ENCODE peak calls at places on chromosomes 7 and 10, in nine cellular contexts. One of them, this sample, is unnamed.
A peak's percentile ranks its signal among the peaks of the same experiment; 100 is the strongest.

GRCh38 chr10:22615819-22616499 is 98.4 kb downstream of the PIP4K2A start:
- DNase-seq in HAP-1: no peak
- DNase-seq in GM12878: peak; percentile 35
- DNase-seq in cardiac fibroblast: peak; percentile 61
- DNase-seq in heart right ventricle: peak; percentile 38
- DNase-seq in OCI-LY7: peak; percentile 80
- DNase-seq in ovary: no peak
- DNase-seq in SK-N-MC: no peak
- DNase-seq in iPS DF 6.9: no peak
- DNase-seq in this sample: no peak

GRCh38 chr10:36994886-36995285 is 130.5 kb upstream of the ANKRD30A start:
- DNase-seq in iPS DF 6.9: no peak
- DNase-seq in cardiac fibroblast: no peak
- DNase-seq in heart right ventricle: no peak
- DNase-seq in SK-N-MC: no peak
- DNase-seq in HAP-1: no peak
- DNase-seq in OCI-LY7: no peak
- DNase-seq in ovary: no peak
- DNase-seq in GM12878: no peak
- DNase-seq in this sample: no peak

GRCh38 chr7:77553123-77553522 is 16.0 kb downstream of the PTPN12 start:
- DNase-seq in HAP-1: no peak
- DNase-seq in cardiac fibroblast: no peak
- DNase-seq in SK-N-MC: no peak
- DNase-seq in OCI-LY7: no peak
- DNase-seq in ovary: no peak
- DNase-seq in iPS DF 6.9: no peak
- DNase-seq in heart right ventricle: no peak
- DNase-seq in GM12878: no peak
- DNase-seq in this sample: no peak

GRCh38 chr10:100508691-100509150 is 10.9 kb downstream of the SEC31B start:
- DNase-seq in GM12878: no peak
- DNase-seq in ovary: no peak
- DNase-seq in iPS DF 6.9: peak; percentile 61
- DNase-seq in SK-N-MC: no peak
- DNase-seq in heart right ventricle: no peak
- DNase-seq in HAP-1: peak; percentile 64
- DNase-seq in OCI-LY7: peak; percentile 70
- DNase-seq in cardiac fibroblast: peak; percentile 67
- DNase-seq in this sample: peak; percentile 80

GRCh38 chr10:34908472-34908871 is 93.4 kb upstream of the PARD3 start:
- DNase-seq in SK-N-MC: peak; percentile 59
- DNase-seq in ovary: no peak
- DNase-seq in GM12878: no peak
- DNase-seq in heart right ventricle: no peak
- DNase-seq in HAP-1: no peak
- DNase-seq in iPS DF 6.9: no peak
- DNase-seq in cardiac fibroblast: peak; percentile 47
- DNase-seq in OCI-LY7: no peak
- DNase-seq in this sample: no peak

GRCh38 chr10:99364125-99364524 is 35.0 kb downstream of the CNNM1 start:
- DNase-seq in ovary: no peak
- DNase-seq in OCI-LY7: no peak
- DNase-seq in GM12878: no peak
- DNase-seq in heart right ventricle: no peak
- DNase-seq in HAP-1: no peak
- DNase-seq in SK-N-MC: no peak
- DNase-seq in cardiac fibroblast: peak; percentile 15
- DNase-seq in iPS DF 6.9: no peak
- DNase-seq in this sample: no peak

GRCh38 chr7:100680589-100681271 is 7.2 kb downstream of the GNB2 start:
- DNase-seq in ovary: no peak
- DNase-seq in HAP-1: no peak
- DNase-seq in cardiac fibroblast: no peak
- DNase-seq in GM12878: no peak
- DNase-seq in heart right ventricle: no peak
- DNase-seq in OCI-LY7: no peak
- DNase-seq in iPS DF 6.9: no peak
- DNase-seq in SK-N-MC: no peak
- DNase-seq in this sample: no peak

GRCh38 chr10:86648706-86649426 is 5.5 kb upstream of the OPN4 start:
- DNase-seq in iPS DF 6.9: no peak
- DNase-seq in heart right ventricle: no peak
- DNase-seq in ovary: no peak
- DNase-seq in GM12878: no peak
- DNase-seq in SK-N-MC: no peak
- DNase-seq in OCI-LY7: no peak
- DNase-seq in cardiac fibroblast: peak; percentile 92
- DNase-seq in HAP-1: no peak
- DNase-seq in this sample: no peak

GRCh38 chr7:92647652-92648051 is 57.5 kb upstream of the FAM133B start:
- DNase-seq in heart right ventricle: no peak
- DNase-seq in SK-N-MC: no peak
- DNase-seq in GM12878: no peak
- DNase-seq in OCI-LY7: no peak
- DNase-seq in iPS DF 6.9: no peak
- DNase-seq in HAP-1: no peak
- DNase-seq in ovary: no peak
- DNase-seq in cardiac fibroblast: no peak
- DNase-seq in this sample: no peak

GRCh38 chr7:53015463-53015862 is 20.0 kb upstream of the POM121L12 start:
- DNase-seq in SK-N-MC: no peak
- DNase-seq in HAP-1: no peak
- DNase-seq in ovary: no peak
- DNase-seq in cardiac fibroblast: no peak
- DNase-seq in OCI-LY7: no peak
- DNase-seq in heart right ventricle: no peak
- DNase-seq in GM12878: no peak
- DNase-seq in iPS DF 6.9: no peak
- DNase-seq in this sample: no peak

GRCh38 chr7:141652691-141653090 is 49.3 kb downstream of the DENND11 start:
- DNase-seq in iPS DF 6.9: no peak
- DNase-seq in OCI-LY7: no peak
- DNase-seq in cardiac fibroblast: no peak
- DNase-seq in ovary: no peak
- DNase-seq in SK-N-MC: no peak
- DNase-seq in GM12878: no peak
- DNase-seq in heart right ventricle: no peak
- DNase-seq in HAP-1: no peak
- DNase-seq in this sample: no peak

GRCh38 chr7:77427996-77428603 is 12.0 kb upstream of the GSAP start:
- DNase-seq in iPS DF 6.9: no peak
- DNase-seq in ovary: no peak
- DNase-seq in HAP-1: no peak
- DNase-seq in SK-N-MC: no peak
- DNase-seq in cardiac fibroblast: peak; percentile 51
- DNase-seq in GM12878: no peak
- DNase-seq in OCI-LY7: no peak
- DNase-seq in heart right ventricle: no peak
- DNase-seq in this sample: peak; percentile 64

GRCh38 chr7:29288534-29289091 is 94.0 kb downstream of the CHN2 start:
- DNase-seq in iPS DF 6.9: no peak
- DNase-seq in OCI-LY7: no peak
- DNase-seq in GM12878: no peak
- DNase-seq in SK-N-MC: no peak
- DNase-seq in HAP-1: peak; percentile 16
- DNase-seq in ovary: no peak
- DNase-seq in cardiac fibroblast: no peak
- DNase-seq in heart right ventricle: no peak
- DNase-seq in this sample: no peak

GRCh38 chr7:100124301-100125229 is 2.2 kb upstream of the MBLAC1 start:
- DNase-seq in iPS DF 6.9: no peak
- DNase-seq in SK-N-MC: no peak
- DNase-seq in ovary: no peak
- DNase-seq in cardiac fibroblast: no peak
- DNase-seq in HAP-1: no peak
- DNase-seq in heart right ventricle: no peak
- DNase-seq in OCI-LY7: no peak
- DNase-seq in GM12878: no peak
- DNase-seq in this sample: no peak

GRCh38 chr10:95480901-95481491 is 80.2 kb downstream of the SORBS1 start:
- DNase-seq in OCI-LY7: no peak
- DNase-seq in cardiac fibroblast: no peak
- DNase-seq in SK-N-MC: no peak
- DNase-seq in GM12878: no peak
- DNase-seq in heart right ventricle: no peak
- DNase-seq in HAP-1: no peak
- DNase-seq in ovary: no peak
- DNase-seq in iPS DF 6.9: no peak
- DNase-seq in this sample: peak; percentile 76

GRCh38 chr7:93040355-93040754 is 77.4 kb downstream of the SAMD9 start:
- DNase-seq in OCI-LY7: no peak
- DNase-seq in iPS DF 6.9: no peak
- DNase-seq in cardiac fibroblast: no peak
- DNase-seq in SK-N-MC: no peak
- DNase-seq in heart right ventricle: peak; percentile 44
- DNase-seq in GM12878: no peak
- DNase-seq in ovary: no peak
- DNase-seq in HAP-1: no peak
- DNase-seq in this sample: no peak

DNA sequence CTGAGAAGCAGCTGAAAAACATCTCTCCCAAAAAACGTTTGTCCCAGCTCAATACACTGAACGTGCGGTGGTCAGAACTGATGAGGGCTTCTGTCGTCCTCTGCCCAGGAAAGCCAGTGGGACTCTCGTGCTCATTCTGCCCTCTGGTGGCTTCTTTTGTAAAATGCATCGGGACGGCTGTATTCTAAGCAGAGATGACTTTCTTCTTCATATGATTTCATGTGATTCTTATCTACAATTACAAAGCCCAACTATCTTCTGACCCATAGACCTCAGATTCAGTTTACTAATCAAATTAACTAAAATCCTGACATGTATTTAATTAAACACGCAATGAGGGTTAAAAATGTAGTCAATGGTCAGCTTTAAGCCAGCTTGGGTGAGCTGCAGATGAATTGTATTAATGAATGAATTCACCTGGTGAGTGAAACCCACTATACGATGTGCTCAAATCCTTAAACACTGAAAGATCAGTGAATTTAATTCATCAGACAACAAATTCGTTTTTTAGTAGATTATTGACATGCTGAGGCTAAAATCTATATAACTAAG is 117.6 kb upstream of the FAM204A start:
- DNase-seq in heart right ventricle: peak; percentile 26
- DNase-seq in cardiac fibroblast: peak; percentile 62
- DNase-seq in iPS DF 6.9: peak; percentile 54
- DNase-seq in ovary: peak; percentile 56
- DNase-seq in GM12878: no peak
- DNase-seq in HAP-1: peak; percentile 61
- DNase-seq in SK-N-MC: no peak
- DNase-seq in OCI-LY7: peak; percentile 62
- DNase-seq in this sample: peak; percentile 80
- H3K4me3 ChIP-seq in heart right ventricle: no peak overlapping the region
- H3K4me3 ChIP-seq in cardiac fibroblast: no peak overlapping the region
- H3K4me3 ChIP-seq in iPS DF 6.9: no peak overlapping the region
- H3K4me3 ChIP-seq in ovary: no peak overlapping the region
- H3K4me3 ChIP-seq in GM12878: no peak overlapping the region
- H3K4me3 ChIP-seq in HAP-1: no peak overlapping the region
- H3K4me3 ChIP-seq in SK-N-MC: no peak overlapping the region
- H3K4me3 ChIP-seq in OCI-LY7: no peak overlapping the region
- H3K4me3 ChIP-seq in this sample: no peak overlapping the region

GRCh38 chr7:78769551-78770101 is 683.8 kb downstream of the MAGI2 start:
- DNase-seq in ovary: no peak
- DNase-seq in HAP-1: no peak
- DNase-seq in heart right ventricle: no peak
- DNase-seq in OCI-LY7: peak; percentile 5
- DNase-seq in SK-N-MC: no peak
- DNase-seq in iPS DF 6.9: no peak
- DNase-seq in GM12878: peak; percentile 24
- DNase-seq in cardiac fibroblast: no peak
- DNase-seq in this sample: peak; percentile 29

GRCh38 chr7:78764571-78764970 is 688.9 kb downstream of the MAGI2 start:
- DNase-seq in GM12878: no peak
- DNase-seq in heart right ventricle: no peak
- DNase-seq in SK-N-MC: no peak
- DNase-seq in cardiac fibroblast: no peak
- DNase-seq in ovary: no peak
- DNase-seq in OCI-LY7: no peak
- DNase-seq in HAP-1: no peak
- DNase-seq in iPS DF 6.9: no peak
- DNase-seq in this sample: no peak

GRCh38 chr7:78770422-78771410 is 682.8 kb downstream of the MAGI2 start:
- DNase-seq in ovary: peak; percentile 13
- DNase-seq in heart right ventricle: no peak
- DNase-seq in SK-N-MC: no peak
- DNase-seq in GM12878: no peak
- DNase-seq in iPS DF 6.9: peak; percentile 35
- DNase-seq in OCI-LY7: no peak
- DNase-seq in HAP-1: peak; percentile 55
- DNase-seq in cardiac fibroblast: no peak
- DNase-seq in this sample: peak; percentile 93

GRCh38 chr7:78765985-78766729 is 687.3 kb downstream of the MAGI2 start:
- DNase-seq in OCI-LY7: no peak
- DNase-seq in iPS DF 6.9: no peak
- DNase-seq in cardiac fibroblast: no peak
- DNase-seq in ovary: no peak
- DNase-seq in HAP-1: no peak
- DNase-seq in heart right ventricle: no peak
- DNase-seq in GM12878: no peak
- DNase-seq in SK-N-MC: no peak
- DNase-seq in this sample: no peak

GRCh38 chr7:78768859-78769258 is 684.6 kb downstream of the MAGI2 start:
- DNase-seq in OCI-LY7: no peak
- DNase-seq in cardiac fibroblast: no peak
- DNase-seq in SK-N-MC: no peak
- DNase-seq in heart right ventricle: no peak
- DNase-seq in iPS DF 6.9: no peak
- DNase-seq in ovary: no peak
- DNase-seq in HAP-1: no peak
- DNase-seq in GM12878: no peak
- DNase-seq in this sample: peak; percentile 46
- H3K4me3 ChIP-seq in OCI-LY7: no peak overlapping the region
- H3K4me3 ChIP-seq in cardiac fibroblast: no peak overlapping the region
- H3K4me3 ChIP-seq in SK-N-MC: no peak overlapping the region
- H3K4me3 ChIP-seq in heart right ventricle: peak overlapping the region; percentile 7
- H3K4me3 ChIP-seq in iPS DF 6.9: peak overlapping the region; percentile 71
- H3K4me3 ChIP-seq in ovary: no peak overlapping the region
- H3K4me3 ChIP-seq in HAP-1: no peak overlapping the region
- H3K4me3 ChIP-seq in GM12878: no peak overlapping the region
- H3K4me3 ChIP-seq in this sample: no peak overlapping the region

GRCh38 chr10:44383749-44384600 is 922 bp downstream of the CXCL12 start:
- DNase-seq in GM12878: no peak
- DNase-seq in heart right ventricle: peak; percentile 54
- DNase-seq in OCI-LY7: no peak
- DNase-seq in cardiac fibroblast: peak; percentile 55
- DNase-seq in HAP-1: no peak
- DNase-seq in iPS DF 6.9: no peak
- DNase-seq in ovary: peak; percentile 53
- DNase-seq in SK-N-MC: no peak
- DNase-seq in this sample: peak; percentile 44
- H3K4me3 ChIP-seq in GM12878: no peak overlapping the region
- H3K4me3 ChIP-seq in heart right ventricle: peak overlapping the region; percentile 65
- H3K4me3 ChIP-seq in OCI-LY7: no peak overlapping the region
- H3K4me3 ChIP-seq in cardiac fibroblast: peak overlapping the region; percentile 72
- H3K4me3 ChIP-seq in HAP-1: no peak overlapping the region
- H3K4me3 ChIP-seq in iPS DF 6.9: peak overlapping the region; percentile 75
- H3K4me3 ChIP-seq in ovary: peak overlapping the region; percentile 69
- H3K4me3 ChIP-seq in SK-N-MC: peak overlapping the region; percentile 65
- H3K4me3 ChIP-seq in this sample: peak overlapping the region; percentile 34

DNA sequence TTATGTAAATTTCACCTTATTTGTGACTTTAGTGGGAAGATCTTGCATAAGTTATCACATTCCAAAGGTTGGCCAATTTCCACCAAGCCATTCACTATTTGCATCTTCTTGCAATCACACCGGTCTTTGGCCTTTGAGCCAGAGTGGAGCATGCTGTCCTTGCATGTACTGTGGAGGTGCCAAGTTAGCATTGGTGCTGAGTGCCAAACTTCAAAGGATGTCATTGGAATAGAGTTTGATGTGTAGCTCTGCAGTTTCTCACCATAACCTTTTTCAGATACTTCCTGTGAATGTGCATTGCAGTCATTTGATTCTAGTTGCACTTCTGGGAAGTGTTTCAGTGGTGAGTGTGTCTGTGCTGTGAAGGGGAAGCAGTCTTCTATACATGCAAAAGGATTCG is 620.6 kb downstream of the SUGCT start:
- DNase-seq in GM12878: no peak
- DNase-seq in SK-N-MC: no peak
- DNase-seq in OCI-LY7: no peak
- DNase-seq in HAP-1: no peak
- DNase-seq in heart right ventricle: no peak
- DNase-seq in iPS DF 6.9: no peak
- DNase-seq in cardiac fibroblast: peak; percentile 5
- DNase-seq in ovary: no peak
- DNase-seq in this sample: peak; percentile 44
- H3K4me3 ChIP-seq in GM12878: no peak overlapping the region
- H3K4me3 ChIP-seq in SK-N-MC: no peak overlapping the region
- H3K4me3 ChIP-seq in OCI-LY7: no peak overlapping the region
- H3K4me3 ChIP-seq in HAP-1: no peak overlapping the region
- H3K4me3 ChIP-seq in heart right ventricle: no peak overlapping the region
- H3K4me3 ChIP-seq in iPS DF 6.9: no peak overlapping the region
- H3K4me3 ChIP-seq in cardiac fibroblast: no peak overlapping the region
- H3K4me3 ChIP-seq in ovary: no peak overlapping the region
- H3K4me3 ChIP-seq in this sample: no peak overlapping the region